ENCODE peak calls at places on chromosome 6, in seven cellular contexts. F is Right ventricle myocardium superior, X is mesenchymal stem cell, V is substantia nigra, A is T-helper 2 cell, Z is OCI-LY7, O is NCI-H1105. K is an unnamed sample.
A peak's percentile ranks its signal among the peaks of the same experiment; 100 is the strongest.

GRCh38 chr6:21026576-21027273 is 492.5 kb downstream of the CDKAL1 start:
- DNase-seq in A (no peak), Z (no peak), X (peak; percentile 35), V (no peak), O (no peak), F (no peak), K (no peak)

GRCh38 chr6:94036024-94036423 is 616.7 kb upstream of the EPHA7 start:
- DNase-seq in Z (no peak), X (no peak), V (no peak), F (no peak), A (no peak), O (no peak), K (no peak)

GRCh38 chr6:36848658-36849441 is 9.6 kb upstream of the CPNE5 start:
- DNase-seq in X (no peak), F (peak; percentile 84), O (peak; percentile 86), Z (no peak), A (no peak), V (no peak), K (peak; percentile 9)

GRCh38 chr6:1385129-1386042 is 4.0 kb upstream of the FOXF2 start:
- DNase-seq in A (no peak), X (no peak), F (no peak), O (no peak), Z (no peak), V (no peak), K (no peak)

GRCh38 chr6:19153270-19153980 is 683.7 kb upstream of the ID4 start:
- DNase-seq in O (no peak), F (no peak), A (no peak), V (no peak), X (no peak), Z (no peak), K (no peak)

GRCh38 chr6:15818044-15818443 is 155.2 kb upstream of the DTNBP1 start:
- DNase-seq in Z (no peak), X (no peak), A (no peak), O (no peak), V (no peak), F (no peak), K (no peak)

GRCh38 chr6:31582230-31582601 is at the start of gene LTB:
- DNase-seq in Z (peak; percentile 87), O (no peak), F (no peak), V (no peak), X (no peak), A (peak; percentile 67), K (no peak)

GRCh38 chr6:122289721-122290501 is 109.5 kb upstream of the HSF2 start:
- DNase-seq in X (peak; percentile 9), F (no peak), V (no peak), Z (no peak), A (no peak), O (peak; percentile 29), K (peak; percentile 52)

K was measured in midbrain.